ENCODE peak calls at places on chromosomes 1 and 21, in seven cellular contexts. S is activated naive CD4-positive, alpha-beta T cell; U is HuH-7; B is pancreas; H is HTR-8/SVneo; P is fibroblast of gingiva; W is 8988T. M is an unnamed sample.

GRCh38 chr1:199279107-199279506 is 640.3 kb downstream of the PTPRC start:
- DNase-seq in U (no peak), P (no peak), W (no peak), H (no peak), S (no peak), B (no peak), M (no peak)

GRCh38 chr1:12426030-12426429 is 192.0 kb downstream of the DHRS3 start:
- DNase-seq in U (no peak), S (no peak), W (no peak), H (no peak), P (peak; percentile 28), B (no peak), M (no peak)

GRCh38 chr1:235893840-235894239 is 27.1 kb upstream of the LYST start:
- DNase-seq in W (no peak), H (no peak), S (no peak), B (no peak), U (peak; percentile 33), P (no peak), M (no peak)

GRCh38 chr1:150015733-150016132 is 5.2 kb upstream of the OTUD7B start:
- DNase-seq in W (no peak), U (no peak), H (no peak), P (no peak), B (no peak), S (no peak), M (no peak)

GRCh38 chr1:13494025-13494424 is 19.8 kb downstream of the LRRC38 start:
- DNase-seq in P (no peak), U (no peak), B (no peak), S (no peak), W (no peak), H (no peak), M (no peak)

GRCh38 chr1:152501704-152502103 is 8.9 kb upstream of the LCE5A start:
- DNase-seq in W (no peak), H (no peak), B (no peak), P (no peak), S (no peak), U (no peak), M (no peak)

GRCh38 chr1:198651685-198652400 is 13.0 kb downstream of the PTPRC start:
- DNase-seq in B (no peak), S (no peak), H (no peak), W (no peak), U (no peak), P (no peak), M (no peak)

GRCh38 chr1:242404296-242404695 is 120.2 kb downstream of the PLD5 start:
- DNase-seq in S (no peak), B (no peak), P (no peak), W (no peak), U (no peak), H (no peak), M (no peak)

GRCh38 chr1:200399860-200400259 is 10.0 kb downstream of the ZNF281 start:
- DNase-seq in P (no peak), H (no peak), S (no peak), W (no peak), B (no peak), U (no peak), M (no peak)

GRCh38 chr1:222950892-222951291 is 136.1 kb downstream of the DISP1 start:
- DNase-seq in U (no peak), H (no peak), B (no peak), S (no peak), P (no peak), W (no peak), M (no peak)

GRCh38 chr1:3197781-3198316 is 128.8 kb downstream of the PRDM16 start:
- DNase-seq in H (no peak), S (no peak), U (peak; percentile 74), W (no peak), P (no peak), B (no peak), M (peak; percentile 50)

GRCh38 chr1:78277253-78277652 is 213.5 kb upstream of the PTGFR start:
- DNase-seq in W (no peak), S (no peak), H (no peak), P (peak; percentile 69), B (no peak), U (no peak), M (no peak)

GRCh38 chr1:212975607-212975918 is 25.2 kb downstream of the VASH2 start:
- DNase-seq in H (peak; percentile 23), P (no peak), U (no peak), S (no peak), W (no peak), B (no peak), M (no peak)

GRCh38 chr1:201640624-201641023 is 101.7 kb downstream of the NAV1 start:
- DNase-seq in P (peak; percentile 82), H (no peak), B (no peak), S (no peak), W (no peak), U (no peak), M (no peak)

GRCh38 chr1:155000475-155000724 is 2.2 kb upstream of the ZBTB7B start:
- DNase-seq in B (no peak), H (no peak), P (no peak), W (no peak), U (peak; percentile 54), S (no peak), M (no peak)

GRCh38 chr21:32334980-32335471 is 36.4 kb downstream of the MRAP start:
- DNase-seq in B (no peak), S (no peak), P (peak; percentile 70), H (no peak), U (no peak), W (no peak), M (no peak)

GRCh38 chr1:235006816-235007215 is 121.8 kb downstream of the TOMM20 start:
- DNase-seq in H (no peak), U (no peak), B (no peak), P (no peak), S (no peak), W (no peak), M (no peak)

M was measured in thyroid gland.